ENCODE peak calls at places on chromosome 13, in six cellular contexts. T, D, Y, U, L and P are unnamed samples.
A peak's percentile ranks its signal among the peaks of the same experiment; 100 is the strongest.

GRCh38 chr13:112932971-112933370 is 36.0 kb upstream of the MCF2L start:
- DNase-seq in T (no peak), D (no peak), Y (no peak), U (no peak), L (no peak), P (no peak)

GRCh38 chr13:37187110-37187509 is 81.6 kb upstream of the CSNK1A1L start:
- DNase-seq in T (no peak), D (no peak), Y (no peak), U (no peak), L (no peak), P (no peak)

GRCh38 chr13:63351533-63351932 is 1935.9 kb upstream of the PCDH20 start:
- DNase-seq in T (no peak), D (no peak), Y (no peak), U (no peak), L (no peak), P (no peak)

GRCh38 chr13:40061466-40062450 is 406.3 kb downstream of the COG6 start:
- DNase-seq in T (no peak), D (no peak), Y (no peak), U (no peak), L (no peak), P (no peak)

GRCh38 chr13:105452895-105453294 is 1082.6 kb downstream of the EFNB2 start:
- DNase-seq in T (no peak), D (no peak), Y (no peak), U (no peak), L (no peak), P (no peak)

GRCh38 chr13:73335226-73335625 is 276.4 kb downstream of the KLF5 start:
- DNase-seq in T (no peak), D (peak; percentile 24), Y (peak; percentile 59), U (no peak), L (no peak), P (no peak)

GRCh38 chr13:20505405-20506366 is 20.0 kb downstream of the CRYL1 start:
- DNase-seq in T (no peak), D (no peak), Y (no peak), U (no peak), L (no peak), P (no peak)

GRCh38 chr13:71625694-71626093 is 241.3 kb downstream of the DACH1 start:
- DNase-seq in T (no peak), D (no peak), Y (no peak), U (no peak), L (no peak), P (no peak)

GRCh38 chr13:42181381-42181953 is 90.5 kb upstream of the AKAP11 start:
- DNase-seq in T (no peak), D (no peak), Y (no peak), U (no peak), L (no peak), P (no peak)

GRCh38 chr13:106533940-106534843 is 1.3 kb downstream of the EFNB2 start:
- DNase-seq in T (peak; percentile 21), D (no peak), Y (no peak), U (no peak), L (peak; percentile 24), P (peak; percentile 78)

GRCh38 chr13:22662771-22663170 is 518.0 kb upstream of the SGCG start:
- DNase-seq in T (no peak), D (no peak), Y (no peak), U (no peak), L (no peak), P (no peak)

GRCh38 chr13:21584973-21585592 is 18.9 kb downstream of the MICU2 start:
- DNase-seq in T (no peak), D (no peak), Y (no peak), U (no peak), L (no peak), P (no peak)

GRCh38 chr13:111623170-111623569 is 302.7 kb downstream of the TEX29 start:
- DNase-seq in T (no peak), D (no peak), Y (no peak), U (no peak), L (no peak), P (peak; percentile 36)

GRCh38 chr13:33692531-33692930 is 125.4 kb upstream of the RFC3 start:
- DNase-seq in T (no peak), D (no peak), Y (no peak), U (no peak), L (no peak), P (peak; percentile 14)

GRCh38 chr13:50344717-50345116 is 329.5 kb downstream of the KCNRG start:
- DNase-seq in T (no peak), D (no peak), Y (no peak), U (no peak), L (peak; percentile 11), P (no peak)

GRCh38 chr13:46526763-46527162 is 26.2 kb upstream of the LRCH1 start:
- DNase-seq in T (no peak), D (peak; percentile 13), Y (no peak), U (no peak), L (no peak), P (no peak)

GRCh38 chr13:64057372-64058020 is 2641.8 kb upstream of the PCDH20 start:
- DNase-seq in T (no peak), D (no peak), Y (no peak), U (no peak), L (no peak), P (no peak)

GRCh38 chr13:109436841-109437240 is 349.5 kb downstream of the IRS2 start:
- DNase-seq in T (no peak), D (no peak), Y (no peak), U (no peak), L (no peak), P (no peak)
- H3K4me1 ChIP-seq in T (no peaks in the 10 kb centered on the region), D (no peaks in the 10 kb centered on the region), Y (no peaks in the 10 kb centered on the region), U (no peaks in the 10 kb centered on the region), L (no peaks in the 10 kb centered on the region), P (no peaks in the 10 kb centered on the region)

DNA sequence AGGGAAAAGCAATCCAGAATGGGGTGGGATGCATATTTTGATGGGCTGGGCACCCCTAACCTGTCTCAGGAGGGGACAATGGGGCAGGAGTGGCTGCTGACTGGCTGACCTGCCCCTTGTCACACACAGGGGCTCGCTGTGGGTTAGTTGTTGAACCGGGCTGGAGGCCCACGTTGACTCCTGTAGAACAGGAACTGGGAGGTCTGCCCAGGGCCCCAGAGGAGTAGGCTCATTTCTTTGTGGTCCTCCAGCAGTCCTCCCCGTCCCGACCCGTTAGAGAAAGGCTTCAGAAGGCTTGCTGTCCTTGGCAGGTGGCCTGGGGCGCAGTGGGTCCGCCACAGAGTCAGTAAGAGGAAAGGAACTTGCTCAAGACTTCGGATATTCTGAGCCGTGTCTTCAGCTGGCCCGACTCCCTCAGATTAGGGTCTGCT is 70.1 kb downstream of the COL4A1 start:
- DNase-seq in T (peak; percentile 66), D (no peak), Y (no peak), U (no peak), L (no peak), P (no peak)
- H3K27ac ChIP-seq in T (peak overlapping the region; percentile 86), D (no peak overlapping the region), Y (no peak overlapping the region), U (peak overlapping the region; percentile 32), L (no peak overlapping the region), P (no peak overlapping the region)

DNA sequence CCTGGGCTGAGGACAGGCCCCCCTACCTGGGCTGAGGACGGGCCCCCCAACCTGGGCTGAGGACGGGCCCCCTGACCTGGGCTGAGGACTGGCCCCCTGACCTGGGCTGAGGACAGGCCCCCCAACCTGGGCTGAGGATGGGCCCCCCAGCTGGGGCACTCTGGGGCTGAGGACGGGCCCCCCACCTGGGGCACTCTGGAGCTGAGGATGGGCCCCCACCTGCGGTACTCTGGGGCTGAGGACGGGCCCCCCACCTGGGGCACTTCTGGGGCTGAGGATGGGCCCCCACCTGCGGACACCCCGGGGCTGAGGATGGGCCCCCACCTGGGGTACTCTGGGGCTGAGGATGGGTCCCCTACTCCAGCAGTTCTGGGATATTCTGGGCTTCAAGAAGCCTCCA is 65.5 kb downstream of the RASA3 start:
- DNase-seq in T (no peak), D (no peak), Y (no peak), U (no peak), L (no peak), P (no peak)
- H3K4me1 ChIP-seq in T (peaks cover 44% of the 10 kb centered on the region), D (peaks cover 50% of the 10 kb centered on the region), Y (peaks cover 31% of the 10 kb centered on the region), U (peaks cover 61% of the 10 kb centered on the region), L (peaks cover 44% of the 10 kb centered on the region), P (peaks cover 9% of the 10 kb centered on the region)

GRCh38 chr13:94761407-94761806 is 49.1 kb upstream of the SOX21 start:
- DNase-seq in T (no peak), D (no peak), Y (no peak), U (no peak), L (no peak), P (peak; percentile 36)

GRCh38 chr13:94765814-94766213 is 53.5 kb upstream of the SOX21 start:
- DNase-seq in T (no peak), D (no peak), Y (no peak), U (no peak), L (no peak), P (peak; percentile 62)

GRCh38 chr13:94759120-94759728 is 46.9 kb upstream of the SOX21 start:
- DNase-seq in T (no peak), D (no peak), Y (no peak), U (no peak), L (no peak), P (no peak)

GRCh38 chr13:94764576-94765321 is 52.4 kb upstream of the SOX21 start:
- DNase-seq in T (no peak), D (no peak), Y (no peak), U (no peak), L (no peak), P (peak; percentile 21)
- H3K27ac ChIP-seq in T (no peak overlapping the region), D (no peak overlapping the region), Y (no peak overlapping the region), U (no peak overlapping the region), L (no peak overlapping the region), P (no peak overlapping the region)

GRCh38 chr13:25981060-25981459 is 70.8 kb downstream of the SHISA2 start:
- DNase-seq in T (no peak), D (no peak), Y (no peak), U (no peak), L (no peak), P (no peak)
- H3K4me1 ChIP-seq in T (no peaks in the 10 kb centered on the region), D (no peaks in the 10 kb centered on the region), Y (no peaks in the 10 kb centered on the region), U (no peaks in the 10 kb centered on the region), L (no peaks in the 10 kb centered on the region), P (peaks cover 12% of the 10 kb centered on the region)

GRCh38 chr13:114063545-114064515 is 68.6 kb downstream of the RASA3 start:
- DNase-seq in T (peak; percentile 34), D (no peak), Y (no peak), U (no peak), L (peak; percentile 37), P (no peak)
- H3K27ac ChIP-seq in T (peak overlapping the region; percentile 88), D (peak overlapping the region; percentile 91), Y (peak overlapping the region; percentile 99), U (peak overlapping the region; percentile 80), L (peak overlapping the region; percentile 99), P (peak overlapping the region; percentile 94)

GRCh38 chr13:114029866-114030625 is 56.2 kb upstream of the C13orf46 start:
- DNase-seq in T (no peak), D (no peak), Y (no peak), U (no peak), L (no peak), P (no peak)
- H3K4me1 ChIP-seq in T (peaks cover 29% of the 10 kb centered on the region), D (peaks cover 30% of the 10 kb centered on the region), Y (no peaks in the 10 kb centered on the region), U (peaks cover 29% of the 10 kb centered on the region), L (peaks cover 33% of the 10 kb centered on the region), P (no peaks in the 10 kb centered on the region)

DNA sequence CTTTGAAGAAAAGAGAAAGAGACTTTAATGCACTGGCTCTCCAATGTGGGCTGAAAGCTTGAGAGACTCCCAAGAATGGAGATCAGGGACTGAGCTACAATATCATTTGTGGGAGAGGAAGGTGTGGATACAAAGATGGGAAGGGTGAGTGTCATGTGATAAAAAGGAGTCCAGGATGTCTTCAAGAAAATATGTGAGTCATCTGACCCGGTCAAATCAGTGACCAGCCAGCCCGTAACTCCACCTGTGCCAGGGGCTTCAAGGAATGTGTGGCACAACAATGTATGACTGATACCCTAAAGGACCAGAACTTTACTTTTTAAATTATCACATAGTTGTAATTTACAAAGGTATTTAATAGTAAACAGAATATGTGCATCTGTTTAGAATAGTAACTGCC is 97.2 kb downstream of the DOCK9 start:
- DNase-seq in T (no peak), D (no peak), Y (no peak), U (no peak), L (no peak), P (no peak)
- H3K27ac ChIP-seq in T (no peak overlapping the region), D (no peak overlapping the region), Y (no peak overlapping the region), U (no peak overlapping the region), L (no peak overlapping the region), P (no peak overlapping the region)